ENCODE peak calls at places on chromosomes 13 and 19, in five cellular contexts. A is type B pancreatic cell, U is endothelial cell, D is AG04449, N is cardiac muscle cell. H is an unnamed sample.

GRCh38 chr19:17830567-17831418 is 9.5 kb upstream of the INSL3 start:
- DNase-seq in A (peak), U (peak), D (no peak), N (peak), H (peak)

GRCh38 chr19:34428549-34429285 is 536 bp downstream of the UBA2 start:
- DNase-seq in A (no peak), U (peak), D (no peak), N (peak), H (peak)

GRCh38 chr13:40994581-40995230 is 24.4 kb downstream of the ELF1 start:
- DNase-seq in A (no peak), U (no peak), D (no peak), N (no peak), H (peak)

GRCh38 chr19:47719047-47719885 is 6.0 kb downstream of the EHD2 start:
- DNase-seq in A (no peak), U (no peak), D (peak), N (peak), H (peak)

GRCh38 chr19:4991996-4992698 is 23.2 kb downstream of the KDM4B start:
- DNase-seq in A (no peak), U (no peak), D (no peak), N (no peak), H (no peak)

GRCh38 chr13:46648166-46648607 is 95.2 kb downstream of the LRCH1 start:
- DNase-seq in A (no peak), U (no peak), D (no peak), N (peak), H (no peak)

GRCh38 chr13:42794572-42795275 is 13.3 kb downstream of the FAM216B start:
- DNase-seq in A (no peak), U (no peak), D (no peak), N (no peak), H (no peak)

GRCh38 chr19:41940443-41941409 is 12.5 kb upstream of the ERFL start:
- DNase-seq in A (no peak), U (no peak), D (no peak), N (no peak), H (peak)

GRCh38 chr19:18499055-18499775 is 22.7 kb downstream of the ELL start:
- DNase-seq in A (no peak), U (no peak), D (no peak), N (no peak), H (no peak)

GRCh38 chr19:41999878-42000208 is 5.8 kb upstream of the ATP1A3 start:
- DNase-seq in A (no peak), U (no peak), D (no peak), N (no peak), H (no peak)

GRCh38 chr13:112446867-112447266 is 70.7 kb downstream of the SPACA7 start:
- DNase-seq in A (no peak), U (no peak), D (no peak), N (no peak), H (peak)

GRCh38 chr19:19657397-19657783 is 6.1 kb downstream of the ATP13A1 start:
- DNase-seq in A (no peak), U (no peak), D (no peak), N (no peak), H (no peak)

GRCh38 chr13:65095118-65095517 is 2135.0 kb downstream of the PCDH9 start:
- DNase-seq in A (no peak), U (no peak), D (no peak), N (no peak), H (no peak)

GRCh38 chr13:44160549-44161278 is 212.9 kb upstream of the SERP2 start:
- DNase-seq in A (no peak), U (no peak), D (no peak), N (no peak), H (no peak)

GRCh38 chr13:110989331-110989730 is 74.5 kb upstream of the ANKRD10 start:
- DNase-seq in A (no peak), U (no peak), D (no peak), N (no peak), H (no peak)

GRCh38 chr13:111114362-111115050 is 604 bp upstream of the ARHGEF7 start:
- DNase-seq in A (no peak), U (peak), D (no peak), N (peak), H (peak)

GRCh38 chr19:1113278-1113985 is 9.6 kb downstream of the GPX4 start:
- DNase-seq in A (peak), U (peak), D (peak), N (peak), H (peak)

GRCh38 chr13:42708391-42708790 is 73.0 kb upstream of the FAM216B start:
- DNase-seq in A (no peak), U (no peak), D (no peak), N (no peak), H (no peak)

GRCh38 chr19:46697142-46697960 is 19.6 kb downstream of the PRKD2 start:
- DNase-seq in A (peak), U (peak), D (no peak), N (peak), H (no peak)

GRCh38 chr13:23701646-23702045 is 131.4 kb downstream of the TNFRSF19 start:
- DNase-seq in A (no peak), U (no peak), D (no peak), N (no peak), H (no peak)

GRCh38 chr13:44768775-44769578 is 192.8 kb upstream of the TSC22D1 start:
- DNase-seq in A (no peak), U (no peak), D (no peak), N (no peak), H (peak)

GRCh38 chr13:35699805-35700204 is 223.3 kb upstream of the MAB21L1 start:
- DNase-seq in A (no peak), U (no peak), D (no peak), N (no peak), H (no peak)

GRCh38 chr19:41376241-41376997 is at the start of gene TMEM91:
- DNase-seq in A (no peak), U (peak), D (no peak), N (peak), H (no peak)

GRCh38 chr13:62837895-62838294 is 1422.2 kb upstream of the PCDH20 start:
- DNase-seq in A (no peak), U (no peak), D (no peak), N (no peak), H (no peak)

GRCh38 chr19:4301590-4302237 is 475 bp downstream of the TMIGD2 start:
- DNase-seq in A (no peak), U (no peak), D (no peak), N (no peak), H (no peak)

GRCh38 chr19:52997975-52998374 is 15.7 kb upstream of the ERVV-1 start:
- DNase-seq in A (no peak), U (no peak), D (no peak), N (no peak), H (no peak)

GRCh38 chr19:1568320-1569019 is at the start of gene MEX3D:
- DNase-seq in A (peak), U (peak), D (no peak), N (peak), H (peak)

GRCh38 chr19:56222901-56223300 is 20.8 kb downstream of the ZSCAN5C start:
- DNase-seq in A (no peak), U (no peak), D (no peak), N (no peak), H (no peak)
- TF ChIP-seq CTCF in A (no peak), U (no peak), D (no peak), N (no peak), H (no peak)

GRCh38 chr19:55340784-55341147 is 1.1 kb downstream of the KMT5C start:
- DNase-seq in A (no peak), U (peak), D (no peak), N (peak), H (no peak)
- TF ChIP-seq CTCF in A (no peak), U (no peak), D (peak), N (peak), H (peak)

GRCh38 chr13:108508263-108508662 is 121.1 kb upstream of the MYO16 start:
- DNase-seq in A (no peak), U (peak), D (no peak), N (peak), H (peak)
- TF ChIP-seq CTCF in A (peak), U (no peak), D (no peak), N (peak), H (no peak)

DNA sequence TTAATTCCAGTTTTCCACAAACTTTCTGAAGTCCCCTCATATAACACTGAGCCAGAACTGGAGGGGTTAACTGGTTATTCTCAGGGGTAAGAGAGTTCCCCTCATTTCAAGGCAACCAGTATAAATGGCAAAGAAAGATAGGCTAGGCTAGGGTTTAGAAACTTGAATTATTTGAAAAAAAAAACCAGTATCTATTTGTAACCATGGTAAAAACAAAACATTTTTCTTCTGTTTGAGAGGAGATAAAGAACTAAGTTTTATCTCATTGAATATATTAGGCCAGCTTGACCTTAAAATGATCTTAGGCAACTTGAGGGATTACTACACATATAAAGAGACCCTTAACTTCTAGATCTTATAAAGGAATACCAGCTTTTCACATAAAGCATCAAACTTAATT is 19.6 kb downstream of the SUPT20H start:
- DNase-seq in A (no peak), U (no peak), D (no peak), N (no peak), H (no peak)
- TF ChIP-seq CTCF in A (no peak), U (no peak), D (no peak), N (no peak), H (no peak)

GRCh38 chr13:25678398-25678797 is 306.6 kb downstream of the ATP8A2 start:
- DNase-seq in A (no peak), U (no peak), D (no peak), N (no peak), H (no peak)
- TF ChIP-seq CTCF in A (no peak), U (no peak), D (no peak), N (no peak), H (no peak)

DNA sequence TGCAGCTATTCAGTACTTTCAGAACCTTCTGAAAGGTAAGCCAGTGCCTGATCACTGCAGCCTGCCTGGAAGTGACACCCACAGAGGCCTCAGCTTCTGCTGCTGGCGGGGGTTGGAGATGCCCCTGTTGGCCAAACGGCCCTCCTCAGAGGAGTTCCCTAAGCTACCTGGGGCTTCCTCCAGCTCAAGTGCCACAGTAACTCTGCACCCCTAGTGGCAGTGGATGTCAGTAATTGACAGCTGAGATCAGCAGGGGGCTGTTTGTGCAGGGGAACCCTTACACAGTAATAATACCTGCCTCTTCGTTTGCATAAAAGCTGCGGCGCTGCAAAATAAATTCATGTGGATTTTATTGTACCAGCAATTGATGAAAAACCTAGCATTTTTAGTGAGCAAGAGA is 28.9 kb downstream of the TDRD12 start:
- DNase-seq in A (peak), U (no peak), D (no peak), N (no peak), H (peak)
- TF ChIP-seq CTCF in A (no peak), U (no peak), D (no peak), N (peak), H (peak)

DNA sequence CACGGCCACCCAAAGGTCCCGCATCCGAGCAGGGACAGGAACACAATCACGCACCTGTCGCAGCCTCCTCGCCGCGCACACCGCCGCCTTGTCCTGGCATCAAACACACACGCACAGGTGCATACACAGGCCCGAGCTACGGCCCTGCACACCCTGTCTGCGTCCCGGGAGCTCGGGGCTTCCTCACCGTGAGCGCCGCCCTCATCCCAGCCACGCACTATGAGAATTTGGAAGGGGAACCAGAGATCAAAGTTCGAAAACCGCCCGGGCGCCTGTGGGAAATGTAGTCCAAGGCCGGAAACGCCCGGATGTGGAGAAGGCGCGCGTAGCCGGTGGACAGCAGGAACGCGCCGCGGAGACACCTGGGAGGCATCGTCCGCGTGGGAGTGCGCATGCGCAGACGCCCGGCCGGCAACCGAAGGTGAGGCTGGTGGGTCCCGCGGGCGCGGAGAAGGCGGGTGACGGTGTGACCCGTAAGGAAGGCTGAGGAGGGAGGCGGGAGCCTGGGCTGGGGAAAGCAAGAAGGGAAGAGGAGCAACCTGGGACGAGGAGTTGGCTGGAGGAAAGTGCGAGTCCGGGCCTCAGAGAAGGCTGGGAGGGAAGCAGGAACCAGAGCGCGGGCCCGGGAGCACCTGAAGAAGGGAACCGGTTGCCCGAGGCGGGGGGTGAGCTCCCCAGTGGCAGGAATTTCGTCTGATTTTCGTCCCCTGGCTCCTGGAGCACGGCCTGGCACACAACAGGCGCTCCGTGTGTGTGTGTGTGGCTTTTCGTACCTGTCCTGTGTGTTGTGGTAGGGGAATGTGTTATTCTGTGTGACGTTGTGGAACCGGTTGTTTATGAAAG is at the start of gene ZNF567:
- DNase-seq in A (peak), U (peak), D (peak), N (peak), H (peak)
- TF ChIP-seq CTCF in A (peak), U (no peak), D (no peak), N (no peak), H (no peak)

GRCh38 chr13:113820813-113821651 is 42.8 kb downstream of the GAS6 start:
- DNase-seq in A (no peak), U (no peak), D (peak), N (no peak), H (no peak)
- TF ChIP-seq CTCF in A (no peak), U (no peak), D (peak), N (peak), H (no peak)

H was measured in GM13977.